ENCODE peak calls at places on chromosomes 6 and 20, in four cellular contexts. C, I, A and Y are unnamed samples.

GRCh38 chr6:127266892-127267741 is 453 bp downstream of the RNF146 start:
- DNase-seq in C (peak; percentile 30), A (peak; percentile 83), I (peak; percentile 40), Y (peak; percentile 25)

GRCh38 chr6:22302828-22303227 is 6.0 kb upstream of the PRL start:
- DNase-seq in C (no peak), A (no peak), I (no peak), Y (no peak)

GRCh38 chr20:61753987-61754956 is 311.4 kb downstream of the TAF4 start:
- DNase-seq in I (no peak), A (no peak), C (no peak), Y (no peak)

GRCh38 chr20:53786445-53787267 is 193.0 kb upstream of the ZNF217 start:
- DNase-seq in A (no peak), C (peak; percentile 71), I (no peak), Y (no peak)

GRCh38 chr6:27679308-27679967 is 206.5 kb upstream of the ZNF184 start:
- DNase-seq in I (no peak), A (no peak), C (no peak), Y (no peak)

GRCh38 chr6:150252714-150253444 is 110.0 kb downstream of the PPP1R14C start:
- DNase-seq in I (no peak), C (peak; percentile 42), A (no peak), Y (peak; percentile 56)

GRCh38 chr20:37849169-37849568 is 53.8 kb upstream of the VSTM2L start:
- DNase-seq in C (no peak), A (no peak), I (no peak), Y (no peak)

GRCh38 chr6:124795879-124796838 is 166.1 kb upstream of the RNF217 start:
- DNase-seq in C (peak; percentile 18), A (peak; percentile 49), I (no peak), Y (no peak)

GRCh38 chr6:43089467-43089866 is 13.4 kb downstream of the PTK7 start:
- DNase-seq in I (no peak), C (no peak), A (no peak), Y (no peak)

DNA sequence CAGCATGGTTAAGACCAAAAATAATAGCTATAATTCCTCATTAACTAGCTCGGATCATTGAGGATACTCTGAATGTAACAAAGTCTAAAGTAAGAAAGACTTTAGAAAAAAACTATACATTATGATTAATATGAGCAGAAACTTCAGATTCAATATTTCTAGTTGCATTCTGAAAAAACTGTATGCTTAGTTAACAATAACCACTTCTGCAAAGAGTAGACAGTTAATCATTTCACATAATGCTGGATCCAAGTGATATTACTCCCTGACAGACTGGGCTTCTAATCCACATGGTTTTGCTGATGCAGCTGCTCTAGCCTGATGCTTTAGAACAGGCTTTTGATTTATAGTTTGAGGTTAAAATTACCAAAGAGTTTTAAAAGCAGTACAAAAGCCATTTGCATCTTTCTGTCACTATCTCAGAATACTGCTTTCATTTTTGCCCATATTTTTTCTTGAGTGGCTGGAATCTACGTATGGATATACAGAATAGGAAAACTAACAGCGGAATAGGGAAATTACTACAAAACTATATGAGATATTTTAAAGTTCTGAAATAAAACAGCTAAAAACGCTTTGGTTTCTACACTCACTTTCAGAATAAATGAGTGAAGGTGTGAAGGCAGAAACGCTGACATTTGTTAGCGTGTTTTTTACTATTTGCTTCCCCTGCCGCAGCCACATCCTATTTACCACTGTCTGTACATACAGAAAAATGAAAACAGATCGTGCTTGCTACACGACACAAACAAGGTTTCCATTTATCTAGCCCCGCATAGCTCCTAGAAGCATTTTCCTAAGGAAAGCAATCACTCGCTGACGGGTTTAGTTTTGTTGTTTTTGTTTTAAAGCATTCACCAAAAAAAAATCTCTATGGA is 61.8 kb downstream of the METTL24 start:
- DNase-seq in I (no peak), A (no peak), C (no peak), Y (no peak)
- H3K27ac ChIP-seq in I (peak overlapping the region; percentile 50), A (no peak overlapping the region), C (no peak overlapping the region), Y (no peak overlapping the region)

DNA sequence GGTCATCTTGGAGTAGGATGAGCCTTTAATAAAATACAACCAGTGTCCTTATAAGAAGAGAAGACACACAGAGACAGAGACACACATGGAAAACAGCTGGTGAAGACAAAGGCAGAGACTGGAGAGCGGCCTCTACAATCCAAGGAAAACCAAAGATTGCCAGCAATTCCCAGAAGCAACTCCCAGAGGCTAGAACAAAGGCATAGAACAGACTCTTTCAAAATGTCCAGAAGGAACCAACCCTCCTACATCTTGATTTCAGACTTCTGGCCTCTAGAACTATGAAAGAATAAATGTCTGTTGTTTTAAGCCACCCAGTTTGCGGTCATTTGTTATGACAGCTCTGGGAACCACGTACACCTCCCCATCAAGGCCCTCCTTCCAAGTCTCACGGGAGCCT is 126.7 kb upstream of the TNFAIP3 start:
- DNase-seq in A (no peak), C (no peak), I (no peak), Y (no peak)
- H3K4me1 ChIP-seq in A (no peaks in the 10 kb centered on the region), C (peaks cover 21% of the 10 kb centered on the region), I (no peaks in the 10 kb centered on the region), Y (peaks cover 10% of the 10 kb centered on the region)

DNA sequence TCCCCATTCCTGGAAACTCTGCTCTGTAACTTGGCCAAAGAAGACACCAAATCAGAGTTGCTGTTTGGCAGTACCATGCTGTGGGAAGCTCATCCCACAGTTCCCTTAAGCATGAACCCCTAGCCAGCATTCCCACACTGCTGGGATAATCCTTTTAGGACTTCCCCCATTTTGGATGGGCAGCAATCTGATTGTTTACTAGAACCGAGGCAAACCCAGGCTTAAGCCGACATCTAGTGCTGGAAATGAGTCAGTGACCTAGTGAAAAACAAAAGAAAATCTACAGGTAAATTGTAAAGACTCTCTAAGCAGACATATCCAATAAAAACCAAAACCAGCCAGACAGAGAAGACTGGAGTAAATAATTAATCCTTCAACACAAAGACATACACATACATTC is 5.2 kb downstream of the DNAH8 start:
- DNase-seq in C (peak; percentile 60), A (no peak), I (no peak), Y (peak; percentile 21)
- TF ChIP-seq CTCF in C (peak; percentile 62), A (no peak), I (no peak), Y (peak; percentile 59)

DNA sequence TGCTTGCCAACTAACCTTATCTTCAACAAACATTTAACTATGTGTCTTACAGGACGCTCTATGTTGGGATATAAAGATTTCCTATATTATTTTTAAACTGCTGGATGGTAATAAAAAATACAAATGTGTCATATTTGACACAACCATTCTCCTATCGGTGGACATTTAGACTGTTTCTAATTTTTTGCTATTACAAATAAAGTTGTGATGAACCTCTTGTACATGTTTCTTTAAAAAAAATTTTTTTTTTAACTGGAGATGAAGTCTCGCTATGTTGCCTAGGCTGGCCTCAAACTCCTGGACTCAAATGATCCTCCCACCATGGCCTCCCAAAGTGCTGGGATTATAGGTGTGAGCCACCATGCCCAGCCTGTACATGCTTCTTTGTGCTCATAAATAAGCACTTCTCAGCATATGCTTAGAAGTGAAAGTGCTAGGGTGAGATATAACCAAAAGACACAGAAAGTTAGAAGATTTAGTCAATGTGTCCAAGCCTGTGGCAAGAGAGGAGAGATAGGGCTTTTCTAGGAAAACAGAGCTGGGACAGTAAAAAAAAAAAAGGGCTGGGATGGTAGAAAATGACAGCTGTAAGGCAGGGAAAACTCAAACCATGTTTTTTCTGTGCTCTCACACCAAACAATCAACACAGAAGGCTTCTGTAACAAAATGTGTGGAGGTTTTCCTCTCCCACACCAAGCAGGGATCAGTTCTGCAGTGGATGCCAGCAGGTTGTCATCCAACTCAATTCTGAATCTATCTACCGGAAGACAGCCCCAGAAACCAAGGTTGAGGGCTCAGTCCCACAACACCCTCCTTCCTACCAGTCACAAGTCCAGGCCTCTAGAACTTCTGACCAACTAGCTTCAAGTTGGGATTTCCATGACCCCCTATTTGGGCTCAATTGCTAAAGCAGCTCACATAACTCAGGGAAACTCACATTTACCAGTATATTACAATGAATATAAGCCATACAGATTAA is 70.0 kb upstream of the SMIM29 start:
- DNase-seq in C (no peak), A (no peak), I (no peak), Y (no peak)
- H3K27ac ChIP-seq in C (no peak overlapping the region), A (peak overlapping the region; percentile 17), I (peak overlapping the region; percentile 42), Y (no peak overlapping the region)

DNA sequence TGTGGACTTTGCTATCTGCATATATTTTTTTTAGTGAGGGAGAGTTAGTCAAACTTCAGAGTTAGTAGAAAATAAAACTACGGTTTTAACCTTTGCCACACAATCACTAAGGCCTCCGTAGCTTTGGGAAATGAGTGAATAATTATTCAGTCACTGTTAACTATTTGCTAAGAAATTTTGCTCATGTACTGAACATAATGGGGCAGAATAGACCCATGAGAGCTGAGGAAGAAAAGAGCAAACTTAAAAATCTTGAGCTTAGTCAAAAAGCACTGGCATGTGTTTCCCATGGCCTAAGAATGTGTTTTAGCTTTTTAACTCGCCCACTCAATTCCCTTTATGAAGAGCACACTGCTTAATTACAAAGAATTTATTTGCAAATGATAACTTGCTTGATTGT is 60.4 kb upstream of the SUPT3H start:
- DNase-seq in C (no peak), A (no peak), I (no peak), Y (no peak)
- H3K4me1 ChIP-seq in C (peaks cover 55% of the 10 kb centered on the region), A (no peaks in the 10 kb centered on the region), I (no peaks in the 10 kb centered on the region), Y (peaks cover 45% of the 10 kb centered on the region)

GRCh38 chr6:29014729-29015608 is 9.9 kb upstream of the ZNF311 start:
- DNase-seq in A (no peak), I (no peak), C (no peak), Y (no peak)
- TF ChIP-seq CTCF in A (no peak), I (no peak), C (no peak), Y (no peak)

GRCh38 chr6:13604135-13604534 is 11.0 kb upstream of the NOL7 start:
- DNase-seq in A (no peak), C (no peak), I (no peak), Y (no peak)
- H3K27ac ChIP-seq in A (no peak overlapping the region), C (no peak overlapping the region), I (no peak overlapping the region), Y (no peak overlapping the region)

DNA sequence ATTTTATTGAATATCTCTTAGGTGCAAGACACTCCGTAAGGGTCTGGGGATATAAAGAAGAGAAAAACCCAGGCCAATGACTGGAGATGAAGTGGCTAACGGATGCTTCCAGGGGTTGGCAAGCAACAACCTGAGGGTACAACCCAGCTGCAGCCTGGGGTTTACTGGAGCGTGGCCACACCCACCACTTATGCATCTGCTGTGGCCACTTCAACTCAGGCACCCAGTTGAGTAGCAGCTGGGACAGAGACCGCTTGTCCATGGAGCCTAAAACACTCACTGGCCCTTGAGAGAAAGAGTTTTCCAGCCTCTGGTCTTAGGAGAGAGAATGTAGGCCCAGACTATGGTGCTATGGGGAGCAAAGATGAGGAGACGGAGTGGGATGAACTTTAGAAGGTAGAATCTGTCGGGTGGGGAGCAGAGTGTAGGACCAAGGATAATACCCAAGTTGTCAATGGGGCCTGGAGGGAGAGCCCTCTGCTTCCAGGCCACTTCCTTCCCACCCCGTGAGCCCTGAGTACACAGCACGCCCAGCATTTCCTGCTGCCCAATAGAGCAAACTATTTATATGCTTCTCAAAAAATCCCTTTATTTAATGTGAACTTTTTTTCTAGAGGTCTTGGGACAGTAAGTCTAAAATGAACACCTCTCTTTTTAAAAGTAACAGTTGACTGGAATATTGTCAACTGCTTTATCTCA is 46.8 kb upstream of the PXDC1 start:
- DNase-seq in A (no peak), I (no peak), C (no peak), Y (no peak)
- H3K4me1 ChIP-seq in A (peaks cover 46% of the 10 kb centered on the region), I (no peaks in the 10 kb centered on the region), C (peaks cover 40% of the 10 kb centered on the region), Y (peaks cover 20% of the 10 kb centered on the region)